ENCODE peak calls at places on chromosomes 13 and 19, in nine cellular contexts. M is A549; D is CD4-positive, CD25-positive, alpha-beta regulatory T cell; H is lung; L is psoas muscle; W is ovary; Z is astrocyte; O is CD8-positive, alpha-beta T cell; Y is GM23248. S is an unnamed sample. For H3K4me1 and H3K9me3, the result is how much of the 10 kb centered on the place peaks cover.

GRCh38 chr19:39154626-39155100 is 29.1 kb downstream of the PAK4 start:
- DNase-seq in M (peak), D (no peak), H (peak), L (no peak), W (no peak), Z (no peak), O (no peak), Y (no peak), S (peak)

GRCh38 chr13:106381083-106381482 is 154.4 kb downstream of the EFNB2 start:
- DNase-seq in M (no peak), D (no peak), H (no peak), L (no peak), W (no peak), Z (peak), O (no peak), Y (no peak), S (peak)

GRCh38 chr13:45391926-45392325 is 26.2 kb downstream of the SLC25A30 start:
- DNase-seq in M (no peak), D (no peak), H (no peak), L (no peak), W (no peak), Z (no peak), O (no peak), Y (no peak), S (no peak)

GRCh38 chr13:93549326-93549855 is 322.8 kb downstream of the GPC6 start:
- DNase-seq in M (no peak), D (no peak), H (no peak), L (no peak), W (no peak), Z (peak), O (no peak), Y (peak), S (no peak)

GRCh38 chr19:10503002-10503789 is at the start of gene KEAP1:
- DNase-seq in M (peak), D (no peak), H (peak), L (no peak), W (peak), Z (no peak), O (peak), Y (peak), S (peak)

GRCh38 chr13:28161370-28161769 is 23.0 kb downstream of the PAN3 start:
- DNase-seq in M (no peak), D (no peak), H (no peak), L (no peak), W (no peak), Z (peak), O (no peak), Y (peak), S (peak)

GRCh38 chr13:31050486-31051400 is 111.0 kb downstream of the HSPH1 start:
- DNase-seq in M (no peak), D (no peak), H (no peak), L (no peak), W (no peak), Z (no peak), O (no peak), Y (peak), S (no peak)

GRCh38 chr13:113903912-113904311 is 40.0 kb upstream of the GAS6 start:
- DNase-seq in M (no peak), D (no peak), H (no peak), L (no peak), W (no peak), Z (no peak), O (no peak), Y (no peak), S (no peak)

GRCh38 chr13:67048793-67049150 is 181.4 kb downstream of the PCDH9 start:
- DNase-seq in M (no peak), D (no peak), H (no peak), L (no peak), W (no peak), Z (peak), O (no peak), Y (no peak), S (no peak)

GRCh38 chr19:17020380-17020779 is 6.2 kb downstream of the CPAMD8 start:
- DNase-seq in M (no peak), D (no peak), H (no peak), L (no peak), W (no peak), Z (no peak), O (no peak), Y (no peak), S (no peak)

GRCh38 chr19:56611288-56611687 is 16.2 kb downstream of the ZNF71 start:
- DNase-seq in M (no peak), D (no peak), H (no peak), L (no peak), W (no peak), Z (no peak), O (no peak), Y (no peak), S (no peak)

GRCh38 chr13:50598338-50598737 is 245.2 kb downstream of the DLEU7 start:
- DNase-seq in M (no peak), D (no peak), H (no peak), L (no peak), W (no peak), Z (no peak), O (no peak), Y (no peak), S (no peak)

GRCh38 chr19:49186108-49186507 is 28.5 kb downstream of the TRPM4 start:
- DNase-seq in M (no peak), D (no peak), H (no peak), L (no peak), W (no peak), Z (no peak), O (no peak), Y (no peak), S (no peak)

GRCh38 chr19:6963259-6963852 is 57.9 kb downstream of the MBD3L2B start:
- DNase-seq in M (no peak), D (no peak), H (no peak), L (no peak), W (no peak), Z (no peak), O (no peak), Y (no peak), S (no peak)

DNA sequence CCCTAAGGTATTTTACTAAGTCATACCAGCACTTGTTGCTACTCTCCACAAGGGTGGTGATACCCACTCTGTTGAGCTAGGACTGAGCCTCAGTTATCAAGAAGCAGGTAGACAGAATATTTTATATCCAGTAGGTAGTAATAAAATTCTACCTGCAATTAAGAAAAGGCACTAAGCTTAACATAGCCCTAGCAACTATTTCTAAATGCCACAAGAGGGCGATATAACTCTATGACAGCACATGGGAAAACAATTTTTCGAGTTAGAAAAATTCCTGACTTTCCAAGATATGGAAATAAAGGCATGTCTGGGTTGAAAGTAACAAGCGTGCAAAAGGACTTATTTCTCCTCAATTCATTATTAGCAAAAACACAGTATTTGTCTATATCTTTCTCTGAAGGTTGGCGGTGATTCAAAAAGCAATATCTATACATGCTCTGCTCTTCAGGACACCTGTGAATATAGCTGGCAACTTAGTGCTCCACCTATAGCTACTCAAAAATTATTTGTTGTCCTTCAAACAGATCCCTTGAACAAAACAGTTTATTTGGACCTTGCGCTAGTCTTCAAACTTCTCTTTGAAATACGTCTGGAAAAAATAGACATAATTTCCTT is 14.7 kb downstream of the CCDC169 start:
- DNase-seq in M (peak), D (no peak), H (no peak), L (no peak), W (no peak), Z (peak), O (no peak), Y (peak), S (peak)
- H3K4me3 ChIP-seq in M (no peak), D (no peak), H (no peak), L (no peak), W (no peak), Z (no peak), O (no peak), Y (no peak), S (no peak)

GRCh38 chr13:51811920-51812328 is 8.0 kb upstream of the DHRS12 start:
- DNase-seq in M (no peak), D (no peak), H (no peak), L (no peak), W (no peak), Z (no peak), O (no peak), Y (no peak), S (no peak)
- H3K4me1 ChIP-seq in M (under half), D (under half), H (under half), L (under half), W (under half), Z (under half), O (under half), Y (under half), S (under half)

GRCh38 chr19:51884713-51885112 is 3.0 kb downstream of the ZNF577 start:
- DNase-seq in M (no peak), D (no peak), H (no peak), L (no peak), W (no peak), Z (no peak), O (no peak), Y (no peak), S (no peak)
- H3K9me3 ChIP-seq in M (half or more), D (half or more), H (under half), L (under half), W (under half), Z (under half), O (half or more), Y (under half), S (under half)

GRCh38 chr13:110305544-110305943 is 1.4 kb downstream of the COL4A1 start:
- DNase-seq in M (no peak), D (no peak), H (no peak), L (no peak), W (no peak), Z (no peak), O (no peak), Y (no peak), S (no peak)
- H3K4me3 ChIP-seq in M (peak), D (no peak), H (peak), L (peak), W (peak), Z (peak), O (no peak), Y (peak), S (no peak)

DNA sequence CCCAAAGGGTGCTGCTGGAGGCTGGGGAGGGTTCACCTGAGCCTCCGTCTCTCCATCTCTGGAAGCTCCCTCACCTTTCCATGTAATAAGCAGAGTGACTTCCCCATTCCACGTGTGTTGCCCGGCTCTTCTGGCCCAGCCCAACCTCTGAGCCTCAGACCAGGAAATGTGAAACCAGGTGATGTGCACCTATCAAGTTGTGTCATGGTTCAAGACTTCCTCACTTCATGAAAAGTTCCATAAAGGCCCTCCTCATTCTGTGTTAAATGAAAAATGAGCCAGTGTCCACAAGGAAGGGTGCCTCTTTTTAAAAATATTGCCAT is 204.4 kb upstream of the GPR12 start:
- DNase-seq in M (no peak), D (no peak), H (no peak), L (no peak), W (no peak), Z (no peak), O (no peak), Y (no peak), S (no peak)
- H3K4me1 ChIP-seq in M (under half), D (under half), H (under half), L (under half), W (under half), Z (under half), O (under half), Y (under half), S (half or more)

DNA sequence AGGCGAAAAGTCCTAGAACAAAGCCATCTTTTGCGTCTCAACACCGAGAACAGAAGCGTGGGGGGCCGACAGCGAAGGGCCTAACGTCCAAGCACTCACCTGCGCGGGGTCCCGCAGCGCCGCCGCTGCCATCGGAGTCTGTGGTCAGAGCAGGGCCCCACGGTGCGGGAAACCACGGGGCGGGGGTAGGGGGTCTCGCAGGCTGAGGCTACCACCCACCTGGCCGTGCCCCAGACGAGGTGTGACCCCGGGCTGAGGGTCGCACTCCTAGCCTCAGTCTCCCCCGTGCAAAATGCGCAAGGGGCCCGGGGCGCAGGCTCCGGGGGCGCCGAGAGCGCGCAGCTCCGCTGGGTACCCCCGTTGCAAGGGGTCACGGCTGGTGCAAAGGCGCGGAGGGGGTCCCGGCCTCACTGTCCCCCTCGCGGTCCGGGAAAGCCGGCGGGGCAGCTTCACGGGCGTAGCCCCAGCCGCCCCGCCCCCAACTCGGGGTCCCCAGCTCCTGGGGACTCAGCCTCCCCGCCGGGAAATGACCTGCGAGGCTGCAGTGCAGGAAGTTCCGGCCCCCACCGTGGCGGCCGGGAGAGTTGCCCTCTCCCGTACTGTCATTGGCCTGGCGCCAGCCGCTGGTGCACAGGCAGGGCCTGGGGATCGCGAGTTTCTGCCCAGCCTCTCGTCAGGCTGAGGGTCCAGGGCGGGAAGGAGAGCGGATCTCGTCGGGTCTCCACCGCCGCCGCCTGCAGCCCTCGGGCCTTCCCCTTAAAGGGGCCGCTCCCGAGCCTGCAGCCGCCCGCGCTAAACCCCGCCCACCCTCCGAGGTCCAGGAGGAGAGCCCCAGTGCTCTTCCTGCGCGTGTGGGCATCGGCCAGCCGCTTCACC is at the start of gene ZNF792:
- DNase-seq in M (peak), D (peak), H (peak), L (peak), W (peak), Z (peak), O (peak), Y (peak), S (peak)
- H3K9me3 ChIP-seq in M (under half), D (under half), H (under half), L (under half), W (under half), Z (under half), O (under half), Y (under half), S (under half)

DNA sequence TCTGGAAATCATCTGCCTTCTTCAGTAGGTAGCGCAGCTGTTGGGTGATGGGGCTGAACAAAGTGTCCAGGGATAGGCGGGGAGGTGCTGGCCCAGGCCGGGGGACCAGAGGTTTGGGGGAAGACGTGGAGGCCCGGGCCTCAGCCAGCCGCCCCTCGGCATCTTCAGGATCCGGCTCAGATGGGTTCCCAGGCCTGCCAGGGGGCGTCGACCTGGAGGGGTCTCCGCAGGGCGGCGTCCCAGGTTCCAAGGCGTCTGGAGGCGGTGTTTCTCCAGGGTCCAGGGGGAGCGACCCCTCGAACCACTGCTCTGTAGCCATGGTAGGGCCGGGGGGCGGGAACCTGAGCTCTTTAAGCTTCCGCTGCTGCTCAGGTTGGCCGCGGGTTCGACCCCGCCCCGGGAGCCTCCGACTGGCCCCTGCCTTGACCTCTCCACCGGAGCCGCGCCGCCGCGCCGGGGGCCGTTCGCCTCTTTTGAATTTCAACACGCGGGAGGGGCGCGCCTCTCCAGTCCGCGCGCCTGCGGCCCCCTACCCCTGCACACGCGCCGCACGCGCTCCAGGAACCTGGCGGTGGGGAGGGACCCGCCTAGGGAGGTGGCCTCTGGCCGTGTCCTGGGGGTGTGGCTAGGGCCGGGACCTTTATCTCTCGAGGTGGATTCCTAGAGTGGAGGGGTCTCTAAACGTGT is at the start of gene C19orf67:
- DNase-seq in M (no peak), D (no peak), H (no peak), L (no peak), W (no peak), Z (no peak), O (no peak), Y (no peak), S (no peak)
- H3K4me3 ChIP-seq in M (no peak), D (no peak), H (no peak), L (no peak), W (no peak), Z (no peak), O (no peak), Y (no peak), S (no peak)

GRCh38 chr19:13839193-13839937 is 37.6 kb upstream of the NANOS3 start:
- DNase-seq in M (no peak), D (peak), H (peak), L (peak), W (peak), Z (peak), O (peak), Y (peak), S (no peak)

GRCh38 chr19:13839938-13840750 is 36.8 kb upstream of the NANOS3 start:
- DNase-seq in M (no peak), D (peak), H (peak), L (peak), W (peak), Z (no peak), O (peak), Y (peak), S (no peak)

GRCh38 chr19:13838071-13838942 is 38.6 kb upstream of the NANOS3 start:
- DNase-seq in M (no peak), D (peak), H (no peak), L (no peak), W (no peak), Z (no peak), O (peak), Y (peak), S (no peak)

GRCh38 chr19:13840751-13841338 is 36.1 kb upstream of the NANOS3 start:
- DNase-seq in M (no peak), D (no peak), H (no peak), L (no peak), W (no peak), Z (no peak), O (peak), Y (no peak), S (no peak)

GRCh38 chr19:13838943-13839192 is 38.1 kb upstream of the NANOS3 start:
- DNase-seq in M (no peak), D (no peak), H (no peak), L (no peak), W (no peak), Z (no peak), O (no peak), Y (no peak), S (no peak)
- H3K4me1 ChIP-seq in M (half or more), D (half or more), H (under half), L (half or more), W (under half), Z (half or more), O (half or more), Y (half or more), S (under half)

S was measured in Caco-2.